ENCODE peak calls at places on chromosomes 5 and 9, in four cellular contexts. D is mesendoderm, M is neuronal stem cell, J is IMR-90. H is an unnamed sample.

GRCh38 chr9:37531699-37532098 is 44.5 kb downstream of the FBXO10 start:
- DNase-seq in M (no peak), D (no peak), J (no peak), H (no peak)

GRCh38 chr5:73853091-73853490 is 227.1 kb downstream of the ARHGEF28 start:
- DNase-seq in D (peak; percentile 32), J (peak; percentile 73), M (no peak), H (no peak)

GRCh38 chr5:132883261-132883834 is 9.9 kb downstream of the LEAP2 start:
- DNase-seq in J (peak; percentile 74), D (peak; percentile 82), M (peak; percentile 20), H (peak; percentile 40)

GRCh38 chr5:9787813-9788600 is 157.9 kb upstream of the TAS2R1 start:
- DNase-seq in M (no peak), J (no peak), D (peak; percentile 31), H (no peak)

GRCh38 chr9:69155341-69156030 is 18.6 kb upstream of the TJP2 start:
- DNase-seq in D (peak; percentile 92), J (no peak), M (no peak), H (peak; percentile 56)

GRCh38 chr5:6496207-6496584 is 47.5 kb downstream of the UBE2QL1 start:
- DNase-seq in D (no peak), M (no peak), J (no peak), H (no peak)

GRCh38 chr5:181198905-181199519 is 6.0 kb downstream of the TRIM7 start:
- DNase-seq in M (no peak), J (no peak), D (no peak), H (no peak)

GRCh38 chr5:78624011-78624541 is 24.5 kb downstream of the LHFPL2 start:
- DNase-seq in D (peak; percentile 76), M (no peak), J (no peak), H (no peak)

GRCh38 chr9:136865768-136866103 is 372 bp downstream of the EDF1 start:
- DNase-seq in D (no peak), M (no peak), J (no peak), H (peak; percentile 28)

GRCh38 chr9:12801663-12802062 is 26.8 kb downstream of the LURAP1L start:
- DNase-seq in J (no peak), D (no peak), M (no peak), H (no peak)

GRCh38 chr5:173802670-173803165 is 85.4 kb upstream of the CPEB4 start:
- DNase-seq in J (peak; percentile 11), D (peak; percentile 19), M (no peak), H (no peak)

GRCh38 chr5:11143456-11144267 is 382.6 kb upstream of the DAP start:
- DNase-seq in J (no peak), M (no peak), D (no peak), H (no peak)

GRCh38 chr5:174736351-174736721 is 12.0 kb downstream of the MSX2 start:
- DNase-seq in M (no peak), D (peak; percentile 97), J (peak; percentile 91), H (no peak)

GRCh38 chr9:121700165-121700830 is 48.9 kb downstream of the DAB2IP start:
- DNase-seq in M (peak; percentile 12), J (peak; percentile 48), D (peak; percentile 71), H (peak; percentile 71)

GRCh38 chr5:142748568-142749249 is 21.5 kb upstream of the ARHGAP26 start:
- DNase-seq in J (no peak), M (peak; percentile 26), D (peak; percentile 63), H (peak; percentile 57)

GRCh38 chr9:128007566-128008138 is 26.9 kb upstream of the EEIG1 start:
- DNase-seq in J (peak; percentile 27), M (no peak), D (peak; percentile 42), H (no peak)

DNA sequence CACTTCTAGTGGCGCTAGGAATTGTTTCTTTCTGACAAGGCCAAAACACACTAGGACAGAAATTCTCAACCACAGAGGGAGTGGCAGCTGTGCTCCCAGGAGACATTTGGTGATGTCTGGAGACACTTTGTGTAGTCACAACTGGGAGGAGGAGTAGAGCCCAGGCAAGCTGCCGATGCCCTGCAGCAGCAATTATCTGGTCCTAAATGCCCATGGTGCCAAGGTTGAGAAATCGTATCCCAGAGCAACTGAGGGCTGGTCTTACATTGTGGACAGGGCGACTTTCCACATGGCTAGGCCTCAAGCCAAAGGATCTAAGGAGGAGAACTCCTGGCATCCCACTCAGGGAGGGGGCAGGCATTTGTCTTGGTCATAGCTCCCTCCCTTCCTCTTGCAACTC is 259.9 kb downstream of the GADD45G start:
- DNase-seq in D (no peak), M (no peak), J (no peak), H (no peak)
- H2BK120ac ChIP-seq in D (no peak overlapping the region), M (no peak overlapping the region), J (no peak overlapping the region), H (no peak overlapping the region)

DNA sequence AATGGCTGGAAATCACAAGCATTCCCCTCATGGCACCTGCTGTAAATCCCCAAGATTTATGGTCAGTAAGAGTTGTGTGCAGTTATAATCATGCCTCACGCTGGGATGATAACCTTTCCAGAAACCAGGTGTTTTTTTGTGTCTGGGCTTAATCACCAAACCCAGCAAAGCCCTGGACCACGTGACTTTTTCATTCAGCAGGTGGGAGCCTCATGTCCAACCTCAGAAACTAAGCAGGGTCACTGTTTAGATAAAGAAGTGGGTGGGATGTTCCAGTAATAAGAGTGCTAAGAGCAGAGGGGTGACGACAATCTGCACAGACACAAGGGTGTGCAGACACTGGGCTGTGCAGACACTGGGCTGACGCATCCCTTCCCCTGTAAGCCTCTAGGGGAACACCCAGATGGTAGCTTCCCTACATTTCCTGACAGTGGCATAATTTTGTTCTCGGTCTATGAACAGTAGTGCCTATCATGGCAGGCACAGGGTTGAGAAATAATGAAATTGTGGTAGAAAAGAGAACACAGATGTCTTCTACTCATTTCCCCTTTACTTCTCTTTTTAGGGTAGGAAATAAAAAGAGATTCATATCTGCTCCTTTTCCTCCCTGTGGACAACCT is 85.1 kb downstream of the SAXO1 start:
- DNase-seq in M (no peak), J (peak; percentile 6), D (no peak), H (no peak)
- H2BK120ac ChIP-seq in M (no peak overlapping the region), J (no peak overlapping the region), D (no peak overlapping the region), H (no peak overlapping the region)

GRCh38 chr5:14036947-14037346 is 92.5 kb upstream of the DNAH5 start:
- DNase-seq in M (no peak), D (peak; percentile 79), J (peak; percentile 52), H (no peak)

GRCh38 chr5:14035859-14036440 is 91.5 kb upstream of the DNAH5 start:
- DNase-seq in J (peak; percentile 100), D (peak; percentile 99), M (peak; percentile 54), H (peak; percentile 71)

GRCh38 chr5:14034991-14035390 is 90.5 kb upstream of the DNAH5 start:
- DNase-seq in M (no peak), D (peak; percentile 55), J (peak; percentile 42), H (no peak)

GRCh38 chr5:14038341-14038959 is 94.0 kb upstream of the DNAH5 start:
- DNase-seq in M (no peak), D (peak; percentile 39), J (peak; percentile 97), H (no peak)

GRCh38 chr5:14036514-14036913 is 92.0 kb upstream of the DNAH5 start:
- DNase-seq in J (peak; percentile 69), D (peak; percentile 73), M (no peak), H (peak; percentile 42)
- H2BK120ac ChIP-seq in J (peak overlapping the region; percentile 100), D (no peak overlapping the region), M (no peak overlapping the region), H (no peak overlapping the region)

GRCh38 chr9:133154097-133154989 is 9.4 kb downstream of the GBGT1 start:
- DNase-seq in M (no peak), D (no peak), J (no peak), H (peak; percentile 20)

GRCh38 chr9:133151601-133152525 is 11.9 kb downstream of the GBGT1 start:
- DNase-seq in M (no peak), J (no peak), D (no peak), H (no peak)

GRCh38 chr9:133151041-133151440 is 12.7 kb downstream of the GBGT1 start:
- DNase-seq in D (no peak), J (no peak), M (no peak), H (no peak)

GRCh38 chr9:133155156-133155555 is 8.6 kb downstream of the GBGT1 start:
- DNase-seq in D (no peak), M (no peak), J (no peak), H (peak; percentile 16)

DNA sequence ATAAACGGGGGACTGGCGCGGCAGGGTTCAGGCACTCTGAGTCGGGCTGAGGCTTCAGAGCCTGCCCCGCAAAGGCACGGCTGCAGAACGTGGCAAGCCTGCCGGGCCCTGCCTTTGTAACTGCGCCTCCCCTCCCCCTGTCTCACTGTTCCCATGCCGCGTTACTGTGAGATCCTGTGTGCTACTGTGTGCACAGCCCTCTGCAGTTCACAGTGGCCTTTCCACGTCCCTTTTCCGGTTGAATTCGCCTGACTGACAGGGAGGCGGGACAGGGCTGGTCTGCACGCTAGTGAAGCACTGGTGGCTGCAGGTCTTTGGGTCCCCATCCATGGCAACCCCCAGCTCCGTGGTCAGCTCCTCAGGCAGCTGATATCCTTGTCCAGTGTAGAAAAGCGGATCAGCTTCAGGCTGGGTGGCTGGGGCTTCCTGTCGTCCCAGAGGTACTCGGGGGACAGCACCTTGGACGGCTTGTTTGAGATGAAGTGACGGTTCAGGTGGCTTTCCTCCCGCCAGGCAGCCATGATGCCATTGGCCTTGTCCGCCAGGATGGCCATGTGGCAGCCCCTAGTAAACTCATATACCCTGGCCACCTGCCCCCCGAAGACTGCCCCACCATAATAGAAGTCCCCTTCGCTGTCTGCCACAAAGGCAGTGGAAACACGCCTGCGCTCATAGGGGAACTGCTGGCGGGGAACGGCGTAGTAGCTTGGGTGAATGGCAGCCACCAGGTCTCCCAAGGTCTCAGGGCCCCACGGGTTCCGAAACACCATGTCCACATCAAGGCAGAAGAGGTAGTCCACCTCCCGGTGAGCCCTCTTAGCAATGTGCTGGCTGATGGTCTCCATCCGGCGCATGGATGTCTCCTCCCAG is 10.3 kb downstream of the GBGT1 start:
- DNase-seq in D (no peak), J (no peak), M (no peak), H (peak; percentile 35)
- H2BK120ac ChIP-seq in D (no peak overlapping the region), J (no peak overlapping the region), M (no peak overlapping the region), H (no peak overlapping the region)

GRCh38 chr9:70258692-70259511 is at the start of gene SMC5:
- DNase-seq in J (peak; percentile 92), M (peak; percentile 89), D (peak; percentile 93), H (peak; percentile 90)

GRCh38 chr9:70257512-70257911 is 1.3 kb upstream of the SMC5 start:
- DNase-seq in J (no peak), M (no peak), D (no peak), H (no peak)

GRCh38 chr9:70260007-70260443 is 1.2 kb downstream of the SMC5 start:
- DNase-seq in D (no peak), J (no peak), M (no peak), H (no peak)

GRCh38 chr9:70259512-70259802 is 679 bp downstream of the SMC5 start:
- DNase-seq in M (no peak), J (no peak), D (peak; percentile 76), H (peak; percentile 43)

GRCh38 chr9:70257991-70258691 is 637 bp upstream of the SMC5 start:
- DNase-seq in D (peak; percentile 80), M (peak; percentile 36), J (peak; percentile 48), H (peak; percentile 62)
- H2BK120ac ChIP-seq in D (peak overlapping the region; percentile 6), M (no peak overlapping the region), J (peak overlapping the region; percentile 89), H (no peak overlapping the region)